ENCODE peak calls at places on chromosomes 12 and 14, in five cellular contexts. One of them, this sample, is unnamed. For H3K9me3, the result is how much of the 10 kb centered on the place peaks cover.

GRCh38 chr12:92076106-92076505 is 69.5 kb downstream of the BTG1 start:
- DNase-seq in CD8-positive, alpha-beta T cell: no peak
- DNase-seq in AG04450: no peak
- DNase-seq in lower lobe of right lung: no peak
- DNase-seq in Karpas-422: no peak
- DNase-seq in this sample: no peak

GRCh38 chr14:68464716-68465115 is 328.2 kb downstream of the ZFP36L1 start:
- DNase-seq in CD8-positive, alpha-beta T cell: no peak
- DNase-seq in AG04450: no peak
- DNase-seq in lower lobe of right lung: no peak
- DNase-seq in Karpas-422: no peak
- DNase-seq in this sample: no peak

GRCh38 chr14:20606190-20606901 is 15.2 kb upstream of the RNASE12 start:
- DNase-seq in CD8-positive, alpha-beta T cell: no peak
- DNase-seq in AG04450: no peak
- DNase-seq in lower lobe of right lung: no peak
- DNase-seq in Karpas-422: no peak
- DNase-seq in this sample: no peak

GRCh38 chr12:23669691-23670090 is 279.8 kb downstream of the SOX5 start:
- DNase-seq in CD8-positive, alpha-beta T cell: no peak
- DNase-seq in AG04450: no peak
- DNase-seq in lower lobe of right lung: no peak
- DNase-seq in Karpas-422: no peak
- DNase-seq in this sample: no peak

GRCh38 chr12:32993404-32993803 is 96.8 kb upstream of the PKP2 start:
- DNase-seq in CD8-positive, alpha-beta T cell: no peak
- DNase-seq in AG04450: no peak
- DNase-seq in lower lobe of right lung: no peak
- DNase-seq in Karpas-422: no peak
- DNase-seq in this sample: no peak

GRCh38 chr12:19979584-19979983 is 388.8 kb upstream of the PDE3A start:
- DNase-seq in CD8-positive, alpha-beta T cell: no peak
- DNase-seq in AG04450: no peak
- DNase-seq in lower lobe of right lung: no peak
- DNase-seq in Karpas-422: no peak
- DNase-seq in this sample: no peak

GRCh38 chr14:94751956-94752355 is 18.0 kb downstream of the GSC start:
- DNase-seq in CD8-positive, alpha-beta T cell: no peak
- DNase-seq in AG04450: no peak
- DNase-seq in lower lobe of right lung: no peak
- DNase-seq in Karpas-422: no peak
- DNase-seq in this sample: no peak

GRCh38 chr12:66984962-66985361 is 284.2 kb upstream of the CAND1 start:
- DNase-seq in CD8-positive, alpha-beta T cell: no peak
- DNase-seq in AG04450: no peak
- DNase-seq in lower lobe of right lung: no peak
- DNase-seq in Karpas-422: no peak
- DNase-seq in this sample: no peak

GRCh38 chr12:64256166-64256800 is 34.2 kb upstream of the KICS2 start:
- DNase-seq in CD8-positive, alpha-beta T cell: no peak
- DNase-seq in AG04450: peak
- DNase-seq in lower lobe of right lung: no peak
- DNase-seq in Karpas-422: peak
- DNase-seq in this sample: no peak

GRCh38 chr12:88921890-88922532 is 341.7 kb upstream of the KITLG start:
- DNase-seq in CD8-positive, alpha-beta T cell: no peak
- DNase-seq in AG04450: no peak
- DNase-seq in lower lobe of right lung: no peak
- DNase-seq in Karpas-422: no peak
- DNase-seq in this sample: no peak

DNA sequence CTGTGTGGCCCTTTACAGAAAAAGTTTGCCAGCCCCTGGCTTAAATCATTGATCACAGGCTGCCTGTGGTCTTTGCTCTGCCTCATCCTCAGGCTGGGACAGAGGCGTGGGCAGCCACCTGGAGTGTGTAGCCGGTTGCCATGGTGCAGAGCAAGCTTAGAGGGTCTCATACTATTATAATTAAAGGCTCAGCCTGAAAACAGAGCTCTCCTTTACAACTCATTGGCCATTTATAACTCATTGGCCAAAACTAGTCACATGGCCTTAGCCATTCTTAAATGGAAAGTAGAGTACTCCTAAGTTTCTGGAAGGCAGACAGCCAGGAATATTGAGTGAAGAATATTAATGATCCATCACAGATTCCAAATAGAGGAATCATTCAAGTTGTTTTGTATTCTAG is 3.0 kb downstream of the HSP90B1 start:
- DNase-seq in CD8-positive, alpha-beta T cell: no peak
- DNase-seq in AG04450: no peak
- DNase-seq in lower lobe of right lung: no peak
- DNase-seq in Karpas-422: no peak
- DNase-seq in this sample: no peak
- H3K4me3 ChIP-seq in CD8-positive, alpha-beta T cell: no peak
- H3K4me3 ChIP-seq in AG04450: peak
- H3K4me3 ChIP-seq in lower lobe of right lung: peak
- H3K4me3 ChIP-seq in Karpas-422: peak
- H3K4me3 ChIP-seq in this sample: no peak

DNA sequence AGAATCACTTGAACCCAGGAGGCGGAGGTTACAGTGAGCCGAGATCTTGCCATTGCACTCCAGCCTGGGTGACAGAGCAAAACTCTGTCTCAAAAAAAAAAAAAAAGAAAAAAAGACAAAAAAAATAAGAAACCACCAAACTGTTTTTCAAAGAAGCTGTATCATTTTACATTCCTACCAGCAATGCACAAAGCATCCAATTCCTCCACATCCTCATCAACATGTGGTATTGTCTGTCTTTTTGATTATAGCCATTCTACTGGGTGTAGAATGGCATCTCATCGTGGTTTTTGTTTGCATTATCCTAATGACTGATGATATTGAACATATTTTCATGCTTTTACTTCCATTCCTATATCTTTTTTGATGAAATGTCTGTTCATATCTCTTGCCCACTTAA is 36.2 kb upstream of the GNG2 start:
- DNase-seq in CD8-positive, alpha-beta T cell: no peak
- DNase-seq in AG04450: no peak
- DNase-seq in lower lobe of right lung: no peak
- DNase-seq in Karpas-422: no peak
- DNase-seq in this sample: no peak
- H3K9me3 ChIP-seq in CD8-positive, alpha-beta T cell: under half
- H3K9me3 ChIP-seq in AG04450: under half
- H3K9me3 ChIP-seq in lower lobe of right lung: under half
- H3K9me3 ChIP-seq in Karpas-422: under half
- H3K9me3 ChIP-seq in this sample: under half

GRCh38 chr12:107859367-107859766 is 84.9 kb downstream of the ASCL4 start:
- DNase-seq in CD8-positive, alpha-beta T cell: no peak
- DNase-seq in AG04450: no peak
- DNase-seq in lower lobe of right lung: no peak
- DNase-seq in Karpas-422: no peak
- DNase-seq in this sample: no peak

GRCh38 chr12:107864235-107864634 is 89.7 kb downstream of the ASCL4 start:
- DNase-seq in CD8-positive, alpha-beta T cell: no peak
- DNase-seq in AG04450: no peak
- DNase-seq in lower lobe of right lung: no peak
- DNase-seq in Karpas-422: no peak
- DNase-seq in this sample: no peak
- H3K4me3 ChIP-seq in CD8-positive, alpha-beta T cell: no peak
- H3K4me3 ChIP-seq in AG04450: no peak
- H3K4me3 ChIP-seq in lower lobe of right lung: peak
- H3K4me3 ChIP-seq in Karpas-422: no peak
- H3K4me3 ChIP-seq in this sample: no peak

GRCh38 chr12:40586823-40587222 is 105.4 kb upstream of the CNTN1 start:
- DNase-seq in CD8-positive, alpha-beta T cell: no peak
- DNase-seq in AG04450: no peak
- DNase-seq in lower lobe of right lung: no peak
- DNase-seq in Karpas-422: no peak
- DNase-seq in this sample: no peak

GRCh38 chr12:40584763-40585162 is 107.5 kb upstream of the CNTN1 start:
- DNase-seq in CD8-positive, alpha-beta T cell: no peak
- DNase-seq in AG04450: no peak
- DNase-seq in lower lobe of right lung: no peak
- DNase-seq in Karpas-422: no peak
- DNase-seq in this sample: no peak

GRCh38 chr12:40583743-40584142 is 108.5 kb upstream of the CNTN1 start:
- DNase-seq in CD8-positive, alpha-beta T cell: no peak
- DNase-seq in AG04450: no peak
- DNase-seq in lower lobe of right lung: no peak
- DNase-seq in Karpas-422: no peak
- DNase-seq in this sample: no peak

GRCh38 chr12:40587970-40588369 is 104.3 kb upstream of the CNTN1 start:
- DNase-seq in CD8-positive, alpha-beta T cell: no peak
- DNase-seq in AG04450: no peak
- DNase-seq in lower lobe of right lung: no peak
- DNase-seq in Karpas-422: no peak
- DNase-seq in this sample: no peak

GRCh38 chr12:40587416-40587815 is 104.8 kb upstream of the CNTN1 start:
- DNase-seq in CD8-positive, alpha-beta T cell: no peak
- DNase-seq in AG04450: no peak
- DNase-seq in lower lobe of right lung: no peak
- DNase-seq in Karpas-422: no peak
- DNase-seq in this sample: no peak
- H3K9me3 ChIP-seq in CD8-positive, alpha-beta T cell: under half
- H3K9me3 ChIP-seq in AG04450: under half
- H3K9me3 ChIP-seq in lower lobe of right lung: under half
- H3K9me3 ChIP-seq in Karpas-422: under half
- H3K9me3 ChIP-seq in this sample: under half

This sample was measured in effector memory CD4-positive, alpha-beta T cell.